ENCODE peak calls at places on chromosomes 16 and 17, in four cellular contexts. I is pancreas, V is ovary, E is lower lobe of right lung. T is an unnamed sample. For H3K4me1, the result is how much of the 10 kb centered on the place peaks cover.

GRCh38 chr17:512926-513325 is 160.3 kb upstream of the RPH3AL start:
- DNase-seq in I (no peak), V (peak), E (no peak), T (no peak)

GRCh38 chr16:14302399-14303181 is 231.5 kb downstream of the MRTFB start:
- DNase-seq in I (peak), V (peak), E (no peak), T (peak)

GRCh38 chr17:20122236-20122879 is 113.2 kb downstream of the SPECC1 start:
- DNase-seq in I (no peak), V (no peak), E (no peak), T (no peak)

GRCh38 chr16:83781-84615 is 6.0 kb downstream of the MPG start:
- DNase-seq in I (no peak), V (no peak), E (no peak), T (no peak)

GRCh38 chr17:1626333-1626732 is 2.3 kb downstream of the SLC43A2 start:
- DNase-seq in I (no peak), V (no peak), E (no peak), T (no peak)

GRCh38 chr16:88700636-88701482 is 5.3 kb downstream of the RNF166 start:
- DNase-seq in I (peak), V (peak), E (peak), T (no peak)

GRCh38 chr17:61247438-61247837 is 152.2 kb upstream of the TBX2 start:
- DNase-seq in I (no peak), V (no peak), E (no peak), T (no peak)

GRCh38 chr17:72489273-72489641 is 368.4 kb downstream of the SOX9 start:
- DNase-seq in I (no peak), V (no peak), E (no peak), T (no peak)

GRCh38 chr17:79022507-79022991 is 1.4 kb upstream of the C1QTNF1 start:
- DNase-seq in I (no peak), V (no peak), E (peak), T (no peak)

GRCh38 chr16:50326835-50327465 is 41.8 kb downstream of the BRD7 start:
- DNase-seq in I (no peak), V (no peak), E (no peak), T (no peak)

GRCh38 chr17:66192378-66192687 is 400 bp upstream of the CEP112 start:
- DNase-seq in I (no peak), V (no peak), E (no peak), T (no peak)

GRCh38 chr17:16877102-16877501 is 94.8 kb downstream of the TNFRSF13B start:
- DNase-seq in I (no peak), V (no peak), E (no peak), T (no peak)

GRCh38 chr17:43695968-43696865 is 34.5 kb upstream of the MEOX1 start:
- DNase-seq in I (no peak), V (no peak), E (no peak), T (no peak)

GRCh38 chr17:9241371-9241712 is 220.0 kb downstream of the NTN1 start:
- DNase-seq in I (peak), V (peak), E (no peak), T (no peak)

GRCh38 chr16:6146874-6147425 is 1049.4 kb upstream of the EEF2KMT start:
- DNase-seq in I (no peak), V (no peak), E (no peak), T (no peak)

GRCh38 chr16:27983244-27983643 is 80.3 kb downstream of the GSG1L start:
- DNase-seq in I (no peak), V (no peak), E (no peak), T (no peak)

GRCh38 chr16:30721167-30721566 is 22.2 kb downstream of the SRCAP start:
- DNase-seq in I (no peak), V (no peak), E (no peak), T (no peak)

GRCh38 chr16:64132190-64132589 is 989.7 kb downstream of the CDH11 start:
- DNase-seq in I (no peak), V (no peak), E (no peak), T (no peak)

GRCh38 chr17:47999612-48000011 is 28.7 kb downstream of the CDK5RAP3 start:
- DNase-seq in I (no peak), V (no peak), E (peak), T (peak)

GRCh38 chr16:282944-283744 is at the start of gene PDIA2:
- DNase-seq in I (peak), V (no peak), E (no peak), T (no peak)

GRCh38 chr17:62165378-62165722 is 100.3 kb upstream of the MED13 start:
- DNase-seq in I (no peak), V (no peak), E (no peak), T (peak)

GRCh38 chr17:75036643-75037268 is 10.0 kb downstream of the ATP5PD start:
- DNase-seq in I (peak), V (peak), E (peak), T (no peak)

GRCh38 chr17:2184993-2185931 is 118.3 kb downstream of the SMG6 start:
- DNase-seq in I (no peak), V (no peak), E (no peak), T (no peak)

GRCh38 chr17:61475726-61476125 is 23.5 kb downstream of the TBX4 start:
- DNase-seq in I (no peak), V (no peak), E (peak), T (peak)

GRCh38 chr16:54772400-54772799 is 158.3 kb upstream of the IRX5 start:
- DNase-seq in I (no peak), V (no peak), E (no peak), T (no peak)

GRCh38 chr17:42453544-42453943 is 5.1 kb upstream of the ATP6V0A1 start:
- DNase-seq in I (no peak), V (no peak), E (no peak), T (no peak)

GRCh38 chr17:61201211-61201610 is 198.4 kb upstream of the TBX2 start:
- DNase-seq in I (no peak), V (no peak), E (no peak), T (no peak)

GRCh38 chr17:61878984-61879612 is 15.8 kb upstream of the BRIP1 start:
- DNase-seq in I (no peak), V (no peak), E (no peak), T (no peak)

GRCh38 chr16:872436-873242 is 72.1 kb upstream of the GNG13 start:
- DNase-seq in I (no peak), V (no peak), E (peak), T (no peak)

GRCh38 chr17:58304735-58305486 is 23.7 kb downstream of the TSPOAP1 start:
- DNase-seq in I (no peak), V (no peak), E (no peak), T (no peak)

GRCh38 chr17:19996502-19996901 is 12.7 kb upstream of the SPECC1 start:
- DNase-seq in I (no peak), V (no peak), E (no peak), T (no peak)

GRCh38 chr16:4663756-4664465 is 29.5 kb upstream of the NUDT16L1 start:
- DNase-seq in I (no peak), V (no peak), E (peak), T (no peak)

GRCh38 chr17:30290696-30291570 is 811 bp downstream of the BLMH start:
- DNase-seq in I (peak), V (peak), E (peak), T (peak)

GRCh38 chr16:58021661-58022551 is 3.6 kb upstream of the MMP15 start:
- DNase-seq in I (no peak), V (no peak), E (no peak), T (no peak)

GRCh38 chr16:2016407-2016922 is 3.1 kb upstream of the NPW start:
- DNase-seq in I (no peak), V (no peak), E (no peak), T (peak)
- TF ChIP-seq CTCF in I (no peak), V (no peak), E (peak), T (no peak)

GRCh38 chr17:38596651-38597050 is 9.1 kb downstream of the SRCIN1 start:
- DNase-seq in I (no peak), V (no peak), E (no peak), T (no peak)

GRCh38 chr17:38598995-38599394 is 6.8 kb downstream of the SRCIN1 start:
- DNase-seq in I (no peak), V (no peak), E (no peak), T (no peak)

GRCh38 chr17:38595892-38596291 is 9.9 kb downstream of the SRCIN1 start:
- DNase-seq in I (no peak), V (no peak), E (no peak), T (no peak)

GRCh38 chr17:38598536-38598935 is 7.2 kb downstream of the SRCIN1 start:
- DNase-seq in I (peak), V (no peak), E (no peak), T (peak)

DNA sequence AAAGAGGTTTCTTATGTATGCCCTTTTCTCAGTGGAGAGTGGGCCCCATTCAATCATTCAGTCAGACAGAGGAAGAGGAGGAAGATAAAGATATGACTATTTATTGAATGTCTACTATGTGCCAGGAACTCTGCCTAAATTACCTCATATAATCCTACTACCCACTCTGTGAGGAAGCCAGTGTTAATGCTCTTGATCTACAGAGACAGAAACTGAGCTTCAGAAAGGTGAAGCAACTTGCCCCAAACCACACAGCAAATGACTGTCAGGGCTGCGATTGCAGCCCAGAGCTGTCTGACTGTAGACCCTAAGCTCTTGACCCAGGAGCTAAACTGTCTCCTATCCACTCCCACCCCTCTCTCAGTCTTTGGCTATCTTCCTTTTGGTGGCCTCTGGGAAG is 8.4 kb downstream of the SRCIN1 start:
- DNase-seq in I (no peak), V (no peak), E (no peak), T (no peak)
- H3K4me1 ChIP-seq in I (under half), V (under half), E (under half), T (under half)

DNA sequence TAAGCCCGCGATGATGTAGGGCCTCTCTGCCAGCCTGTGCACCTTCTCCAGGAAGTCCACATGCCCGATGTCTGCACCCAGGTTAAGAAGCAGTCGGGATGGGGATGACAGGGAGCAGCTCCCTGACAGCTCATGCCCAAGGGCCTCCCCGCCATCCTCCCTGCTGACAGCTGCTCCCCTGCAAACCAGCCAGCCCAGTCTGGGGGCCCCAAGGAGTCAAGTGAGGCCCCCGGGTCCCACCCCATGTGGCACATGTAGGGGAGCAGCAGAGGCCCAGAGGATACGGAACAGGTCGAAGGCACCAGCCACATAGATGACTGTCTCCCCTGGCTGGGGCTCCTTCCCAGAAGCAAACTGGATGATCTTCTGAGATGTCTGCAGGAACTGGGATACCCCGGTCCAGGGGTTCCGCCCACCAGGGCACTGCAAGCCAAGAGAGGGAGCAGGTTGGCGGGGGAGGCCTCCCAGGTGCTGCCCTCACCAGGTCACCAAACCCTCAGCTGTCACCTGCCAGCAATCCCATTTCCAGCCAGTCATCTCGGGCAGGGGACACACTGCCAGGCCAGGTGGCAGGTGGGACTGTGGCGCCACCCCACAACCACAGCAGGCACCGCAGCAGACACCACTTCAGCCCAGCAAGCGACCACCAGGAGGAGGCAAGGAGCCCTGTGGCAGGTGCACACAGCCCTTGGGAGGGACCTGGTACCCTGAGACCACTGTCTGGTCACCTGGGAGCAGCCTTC is 4.6 kb downstream of the PCYT2 start:
- DNase-seq in I (no peak), V (no peak), E (no peak), T (no peak)
- TF ChIP-seq CTCF in I (no peak), V (no peak), E (no peak), T (no peak)

GRCh38 chr17:63639125-63639524 is 16.9 kb downstream of the MAP3K3 start:
- DNase-seq in I (no peak), V (no peak), E (no peak), T (no peak)

GRCh38 chr17:63641678-63642077 is 19.5 kb downstream of the MAP3K3 start:
- DNase-seq in I (no peak), V (no peak), E (no peak), T (no peak)

GRCh38 chr17:63635313-63635712 is 13.1 kb downstream of the MAP3K3 start:
- DNase-seq in I (no peak), V (no peak), E (no peak), T (no peak)

GRCh38 chr17:63635787-63636186 is 13.6 kb downstream of the MAP3K3 start:
- DNase-seq in I (no peak), V (no peak), E (no peak), T (no peak)

DNA sequence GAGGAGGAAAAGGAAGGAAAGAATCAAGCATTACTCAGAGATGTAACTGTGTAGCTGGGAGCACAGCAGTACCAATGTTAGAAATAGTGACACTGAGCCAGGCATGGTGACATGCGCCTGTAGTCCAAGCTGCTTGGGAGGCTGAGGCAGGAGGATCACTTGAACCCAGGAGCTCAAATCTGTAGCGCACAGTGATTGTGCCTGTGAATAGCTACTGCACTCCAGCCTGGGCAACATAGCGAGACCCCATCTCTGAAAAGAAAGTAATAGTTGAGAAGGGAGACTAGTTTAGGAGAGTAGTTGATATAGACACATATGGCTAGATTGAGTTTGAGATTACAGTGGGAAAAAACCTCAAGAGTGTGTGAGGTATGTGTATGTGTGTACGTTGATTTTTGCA is 17.8 kb downstream of the MAP3K3 start:
- DNase-seq in I (no peak), V (no peak), E (no peak), T (no peak)
- H3K4me1 ChIP-seq in I (under half), V (under half), E (under half), T (under half)

DNA sequence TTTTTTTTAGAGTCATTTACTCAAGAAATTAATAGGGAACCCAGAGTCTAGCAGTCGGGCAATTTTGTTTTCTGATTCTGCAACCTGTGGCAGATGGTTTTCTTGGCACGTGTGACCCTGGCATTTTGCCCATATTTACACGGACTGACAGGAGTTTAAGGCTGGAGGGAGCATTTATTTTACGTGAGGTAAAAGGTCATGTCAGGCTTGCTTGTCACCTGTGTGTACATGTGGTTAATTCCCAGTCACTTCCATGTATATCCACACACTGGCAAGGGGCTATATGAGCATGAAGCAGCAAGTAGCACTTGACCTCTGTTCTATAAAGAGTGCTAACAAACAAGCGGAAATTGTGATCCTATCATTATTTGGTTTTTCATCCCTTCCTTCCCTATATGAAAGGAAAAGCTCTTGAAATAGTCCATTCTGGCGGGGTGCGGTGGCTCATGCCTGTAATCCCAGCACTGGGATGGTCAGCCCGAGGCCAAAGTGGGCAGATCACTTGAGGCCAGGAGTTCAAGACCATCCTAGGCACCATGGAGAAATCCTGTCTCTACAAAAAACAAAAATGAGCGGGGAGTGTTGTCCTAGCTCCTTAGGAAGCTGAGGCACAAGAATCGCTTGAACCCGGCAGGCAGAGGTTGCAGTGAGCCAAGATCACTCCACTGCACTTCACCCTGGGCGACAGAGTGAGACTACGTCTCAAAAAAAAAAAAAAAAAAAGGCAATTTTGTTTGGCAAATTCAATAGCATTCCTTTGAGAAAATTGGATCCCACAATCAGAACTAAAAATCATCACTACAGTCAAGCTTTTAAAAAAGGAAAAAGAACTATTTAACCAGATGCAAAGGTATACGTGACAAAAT is 2.1 kb downstream of the SPAG9 start:
- DNase-seq in I (peak), V (no peak), E (no peak), T (no peak)
- TF ChIP-seq CTCF in I (no peak), V (no peak), E (no peak), T (no peak)

GRCh38 chr16:73056383-73056782 is 8.5 kb upstream of the ZFHX3 start:
- DNase-seq in I (no peak), V (no peak), E (no peak), T (no peak)

GRCh38 chr16:73053379-73054130 is 5.6 kb upstream of the ZFHX3 start:
- DNase-seq in I (no peak), V (no peak), E (no peak), T (no peak)

GRCh38 chr16:73053038-73053378 is 5.1 kb upstream of the ZFHX3 start:
- DNase-seq in I (no peak), V (no peak), E (no peak), T (no peak)

GRCh38 chr16:73054131-73054496 is 6.2 kb upstream of the ZFHX3 start:
- DNase-seq in I (no peak), V (no peak), E (no peak), T (no peak)

DNA sequence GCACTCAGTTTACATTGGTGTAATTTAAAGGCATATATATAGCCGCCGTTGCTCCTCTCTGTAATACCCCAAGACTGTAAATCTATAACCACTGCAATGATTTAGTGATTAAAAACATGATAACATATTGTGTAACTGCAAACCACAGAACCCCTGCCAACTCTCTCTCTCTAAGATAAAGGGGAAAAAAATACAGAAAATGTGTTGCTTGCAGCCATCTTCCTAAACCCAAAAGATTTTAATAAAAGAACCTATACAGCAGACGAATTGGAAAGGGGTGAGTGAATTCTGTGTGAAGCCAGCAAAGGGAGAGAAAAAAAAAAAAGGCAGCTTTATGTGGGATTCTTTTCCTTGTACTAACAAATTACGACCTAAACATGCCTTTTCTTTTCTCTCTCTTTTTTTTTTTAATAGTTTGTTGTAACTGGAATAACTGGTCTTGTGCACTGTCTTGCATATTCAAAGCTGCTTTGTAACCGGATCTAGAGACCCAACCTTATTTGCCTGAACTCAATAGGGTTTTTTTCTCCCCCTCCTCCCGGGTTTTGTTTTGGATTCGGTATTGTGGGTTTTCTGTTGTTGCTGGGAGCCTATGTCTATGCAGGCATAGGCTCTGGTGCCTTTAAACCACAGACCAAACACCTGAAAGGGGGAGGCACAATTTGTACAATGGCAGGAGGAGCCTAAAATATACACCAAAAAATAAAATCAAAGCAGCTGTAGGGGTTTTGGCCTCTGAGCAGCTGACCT is 7.0 kb upstream of the ZFHX3 start:
- DNase-seq in I (no peak), V (no peak), E (no peak), T (no peak)
- H3K4me1 ChIP-seq in I (under half), V (under half), E (half or more), T (half or more)

T was measured in Caco-2.